ENCODE peak calls at places on chromosomes 11 and 22, in ten cellular contexts. P is HT1080, X is caudate nucleus, E is GM23338, H is NB4, S is NCI-H69, W is germinal center, J is neural crest cell, L is T-helper 9 cell, R is NCI-H1105 treated with DMSO at 0.1 percent for 48 hours. I is an unnamed sample.

GRCh38 chr11:134944986-134945385 is 532.9 kb upstream of the B3GAT1 start:
- DNase-seq in J (no peak), X (no peak), E (no peak), R (no peak), W (no peak), H (no peak), L (no peak), S (no peak), P (no peak), I (no peak)

GRCh38 chr11:68773521-68774187 is 22.3 kb upstream of the TESMIN start:
- DNase-seq in P (no peak), S (no peak), W (no peak), J (no peak), X (no peak), L (no peak), R (no peak), H (no peak), E (no peak), I (no peak)

GRCh38 chr11:8717876-8718753 is 35.5 kb downstream of the RPL27A start:
- DNase-seq in P (peak; percentile 90), S (no peak), H (peak; percentile 66), R (no peak), L (no peak), X (no peak), W (peak; percentile 53), E (no peak), J (no peak), I (peak; percentile 85)

GRCh38 chr11:1149545-1149944 is 8.2 kb upstream of the MUC5AC start:
- DNase-seq in J (no peak), H (no peak), L (no peak), X (no peak), S (no peak), R (no peak), W (no peak), E (no peak), P (no peak), I (no peak)

GRCh38 chr22:21690401-21690801 is 24.6 kb downstream of the PPIL2 start:
- DNase-seq in X (no peak), E (no peak), L (no peak), W (no peak), J (no peak), P (no peak), H (no peak), R (peak; percentile 6), S (peak; percentile 21), I (no peak)

GRCh38 chr22:43945632-43946390 is 9.4 kb upstream of the SAMM50 start:
- DNase-seq in X (no peak), H (peak; percentile 90), L (peak; percentile 52), P (peak; percentile 59), J (peak; percentile 68), S (peak; percentile 46), R (peak; percentile 18), E (peak; percentile 81), W (peak; percentile 76), I (peak; percentile 81)

GRCh38 chr11:31449040-31449439 is 60.4 kb downstream of the IMMP1L start:
- DNase-seq in W (no peak), R (no peak), X (no peak), J (no peak), H (no peak), L (no peak), P (no peak), E (no peak), S (peak; percentile 66), I (no peak)

GRCh38 chr11:95501761-95502266 is 270.8 kb upstream of the SESN3 start:
- DNase-seq in X (no peak), E (no peak), R (no peak), W (no peak), H (no peak), S (peak; percentile 31), P (no peak), J (no peak), L (no peak), I (no peak)

GRCh38 chr11:47052576-47052975 is 116.0 kb downstream of the CSTPP1 start:
- DNase-seq in P (no peak), W (no peak), L (no peak), X (no peak), E (no peak), H (no peak), J (no peak), S (no peak), R (no peak), I (no peak)

GRCh38 chr11:394034-394857 is at the start of gene PKP3:
- DNase-seq in H (no peak), S (no peak), W (no peak), J (no peak), E (peak; percentile 86), X (no peak), R (no peak), P (peak; percentile 76), L (no peak), I (peak; percentile 81)

GRCh38 chr22:50310209-50310722 is 2.8 kb upstream of the PLXNB2 start:
- DNase-seq in L (no peak), P (no peak), E (peak; percentile 27), W (no peak), R (no peak), S (no peak), H (no peak), J (no peak), X (no peak), I (no peak)

GRCh38 chr22:27800250-27801131 is 1.1 kb downstream of the MN1 start:
- DNase-seq in X (no peak), J (peak; percentile 20), H (no peak), R (no peak), P (no peak), L (no peak), E (no peak), W (no peak), S (peak; percentile 40), I (no peak)

GRCh38 chr11:44133335-44133946 is 38.0 kb downstream of the EXT2 start:
- DNase-seq in P (peak; percentile 26), X (no peak), E (peak; percentile 75), R (peak; percentile 20), S (peak; percentile 65), W (no peak), H (peak; percentile 31), L (no peak), J (no peak), I (peak; percentile 59)

GRCh38 chr11:35394941-35395340 is 24.4 kb downstream of the SLC1A2 start:
- DNase-seq in S (no peak), L (no peak), X (no peak), E (no peak), W (no peak), H (no peak), P (no peak), R (no peak), J (no peak), I (no peak)

GRCh38 chr11:14089690-14090462 is 127.4 kb downstream of the SPON1 start:
- DNase-seq in L (no peak), E (no peak), P (no peak), J (no peak), S (no peak), H (no peak), W (no peak), X (no peak), R (no peak), I (no peak)

GRCh38 chr11:101022256-101022655 is 107.4 kb downstream of the PGR start:
- DNase-seq in P (no peak), S (no peak), W (no peak), R (no peak), X (no peak), J (no peak), L (no peak), H (no peak), E (no peak), I (no peak)

GRCh38 chr22:37328017-37328416 is 45.7 kb downstream of the CYTH4 start:
- DNase-seq in L (no peak), P (peak; percentile 99), E (no peak), W (no peak), X (no peak), R (no peak), H (no peak), S (no peak), J (no peak), I (no peak)

GRCh38 chr11:96964661-96965060 is 574.8 kb downstream of the JRKL start:
- DNase-seq in W (no peak), R (no peak), L (no peak), E (no peak), P (peak; percentile 14), H (peak; percentile 54), X (no peak), S (no peak), J (no peak), I (peak; percentile 57)

GRCh38 chr11:46594383-46594718 is 528 bp upstream of the AMBRA1 start:
- DNase-seq in X (no peak), W (no peak), S (no peak), R (no peak), H (no peak), L (no peak), P (no peak), J (no peak), E (no peak), I (no peak)